ENCODE peak calls at places on chromosomes 5 and 9, in six cellular contexts. One of them, this sample, is unnamed.

GRCh38 chr9:948497-948896 is 28.0 kb upstream of the DMRT3 start:
- DNase-seq in Daoy: no peak
- DNase-seq in HCEC 1CT: no peak
- DNase-seq in SK-MEL-5: no peak
- DNase-seq in posterior cingulate gyrus: no peak
- DNase-seq in GM04503: no peak
- DNase-seq in this sample: no peak

GRCh38 chr5:56075361-56075760 is 80.6 kb upstream of the IL6ST start:
- DNase-seq in SK-MEL-5: no peak
- DNase-seq in Daoy: no peak
- DNase-seq in posterior cingulate gyrus: no peak
- DNase-seq in GM04503: peak; percentile 59
- DNase-seq in HCEC 1CT: peak; percentile 27
- DNase-seq in this sample: no peak

GRCh38 chr5:150613991-150614650 is 26.3 kb upstream of the SYNPO start:
- DNase-seq in posterior cingulate gyrus: no peak
- DNase-seq in SK-MEL-5: no peak
- DNase-seq in GM04503: no peak
- DNase-seq in Daoy: no peak
- DNase-seq in HCEC 1CT: no peak
- DNase-seq in this sample: no peak

GRCh38 chr5:108749130-108749861 is 1.6 kb downstream of the FER start:
- DNase-seq in HCEC 1CT: peak; percentile 41
- DNase-seq in posterior cingulate gyrus: no peak
- DNase-seq in Daoy: peak; percentile 42
- DNase-seq in SK-MEL-5: peak; percentile 24
- DNase-seq in GM04503: no peak
- DNase-seq in this sample: peak; percentile 30

GRCh38 chr5:181223729-181224389 is 778 bp downstream of the TRIM41 start:
- DNase-seq in posterior cingulate gyrus: no peak
- DNase-seq in Daoy: peak; percentile 64
- DNase-seq in GM04503: no peak
- DNase-seq in SK-MEL-5: peak; percentile 46
- DNase-seq in HCEC 1CT: peak; percentile 11
- DNase-seq in this sample: peak; percentile 65

GRCh38 chr9:114677418-114677817 is 4.6 kb downstream of the TEX48 start:
- DNase-seq in posterior cingulate gyrus: no peak
- DNase-seq in HCEC 1CT: peak; percentile 98
- DNase-seq in SK-MEL-5: peak; percentile 85
- DNase-seq in GM04503: peak; percentile 95
- DNase-seq in Daoy: peak; percentile 100
- DNase-seq in this sample: peak; percentile 94

GRCh38 chr5:23139338-23140171 is 286.4 kb upstream of the CDH12 start:
- DNase-seq in posterior cingulate gyrus: no peak
- DNase-seq in GM04503: no peak
- DNase-seq in Daoy: no peak
- DNase-seq in HCEC 1CT: no peak
- DNase-seq in SK-MEL-5: peak; percentile 70
- DNase-seq in this sample: peak; percentile 0

GRCh38 chr5:41264019-41264418 is 50.7 kb upstream of the C6 start:
- DNase-seq in posterior cingulate gyrus: no peak
- DNase-seq in GM04503: no peak
- DNase-seq in Daoy: no peak
- DNase-seq in SK-MEL-5: no peak
- DNase-seq in HCEC 1CT: no peak
- DNase-seq in this sample: no peak

GRCh38 chr5:23884405-23884804 is 377.0 kb downstream of the PRDM9 start:
- DNase-seq in posterior cingulate gyrus: no peak
- DNase-seq in GM04503: no peak
- DNase-seq in SK-MEL-5: no peak
- DNase-seq in Daoy: no peak
- DNase-seq in HCEC 1CT: no peak
- DNase-seq in this sample: no peak

GRCh38 chr9:121393318-121393717 is 23.3 kb upstream of the STOM start:
- DNase-seq in HCEC 1CT: peak; percentile 23
- DNase-seq in GM04503: no peak
- DNase-seq in posterior cingulate gyrus: no peak
- DNase-seq in SK-MEL-5: no peak
- DNase-seq in Daoy: peak; percentile 29
- DNase-seq in this sample: no peak

GRCh38 chr5:6082685-6083084 is 295.7 kb downstream of the MED10 start:
- DNase-seq in HCEC 1CT: no peak
- DNase-seq in SK-MEL-5: no peak
- DNase-seq in posterior cingulate gyrus: no peak
- DNase-seq in Daoy: peak; percentile 23
- DNase-seq in GM04503: no peak
- DNase-seq in this sample: no peak

GRCh38 chr5:77180167-77181081 is 30.1 kb upstream of the PDE8B start:
- DNase-seq in SK-MEL-5: no peak
- DNase-seq in Daoy: peak; percentile 8
- DNase-seq in posterior cingulate gyrus: peak; percentile 24
- DNase-seq in HCEC 1CT: no peak
- DNase-seq in GM04503: no peak
- DNase-seq in this sample: no peak

GRCh38 chr5:67315802-67316103 is 119.2 kb upstream of the CD180 start:
- DNase-seq in Daoy: no peak
- DNase-seq in SK-MEL-5: no peak
- DNase-seq in HCEC 1CT: no peak
- DNase-seq in GM04503: no peak
- DNase-seq in posterior cingulate gyrus: no peak
- DNase-seq in this sample: no peak

GRCh38 chr5:135745897-135746500 is 88.5 kb upstream of the SLC25A48 start:
- DNase-seq in HCEC 1CT: no peak
- DNase-seq in GM04503: no peak
- DNase-seq in Daoy: no peak
- DNase-seq in SK-MEL-5: peak; percentile 26
- DNase-seq in posterior cingulate gyrus: no peak
- DNase-seq in this sample: no peak

GRCh38 chr9:94931036-94931633 is 204.6 kb downstream of the AOPEP start:
- DNase-seq in SK-MEL-5: no peak
- DNase-seq in posterior cingulate gyrus: no peak
- DNase-seq in GM04503: no peak
- DNase-seq in Daoy: no peak
- DNase-seq in HCEC 1CT: no peak
- DNase-seq in this sample: no peak

GRCh38 chr5:132380741-132381140 is 11.2 kb downstream of the SLC22A5 start:
- DNase-seq in SK-MEL-5: no peak
- DNase-seq in HCEC 1CT: no peak
- DNase-seq in Daoy: no peak
- DNase-seq in posterior cingulate gyrus: no peak
- DNase-seq in GM04503: no peak
- DNase-seq in this sample: no peak

GRCh38 chr9:88733651-88734470 is 198.9 kb downstream of the NXNL2 start:
- DNase-seq in SK-MEL-5: no peak
- DNase-seq in GM04503: no peak
- DNase-seq in HCEC 1CT: peak; percentile 69
- DNase-seq in Daoy: peak; percentile 60
- DNase-seq in posterior cingulate gyrus: no peak
- DNase-seq in this sample: no peak

GRCh38 chr9:126148994-126149393 is 177.6 kb upstream of the MVB12B start:
- DNase-seq in HCEC 1CT: no peak
- DNase-seq in Daoy: no peak
- DNase-seq in GM04503: no peak
- DNase-seq in posterior cingulate gyrus: no peak
- DNase-seq in SK-MEL-5: no peak
- DNase-seq in this sample: no peak

GRCh38 chr5:96702503-96703383 is 40.6 kb downstream of the CAST start:
- DNase-seq in SK-MEL-5: peak; percentile 94
- DNase-seq in GM04503: peak; percentile 73
- DNase-seq in HCEC 1CT: peak; percentile 95
- DNase-seq in posterior cingulate gyrus: peak; percentile 86
- DNase-seq in Daoy: peak; percentile 98
- DNase-seq in this sample: peak; percentile 90

GRCh38 chr5:172133359-172134029 is 54.5 kb downstream of the STK10 start:
- DNase-seq in HCEC 1CT: peak; percentile 95
- DNase-seq in GM04503: peak; percentile 99
- DNase-seq in posterior cingulate gyrus: no peak
- DNase-seq in SK-MEL-5: no peak
- DNase-seq in Daoy: peak; percentile 90
- DNase-seq in this sample: peak; percentile 79

GRCh38 chr9:121558423-121558950 is 58.8 kb upstream of the GGTA1 start:
- DNase-seq in Daoy: peak; percentile 70
- DNase-seq in SK-MEL-5: no peak
- DNase-seq in HCEC 1CT: no peak
- DNase-seq in GM04503: no peak
- DNase-seq in posterior cingulate gyrus: no peak
- DNase-seq in this sample: no peak